ENCODE peak calls at places on chromosomes 16 and 17, in eight cellular contexts. V is fibroblast of lung, A is mammary epithelial cell, K is K562, S is PC-9, G is GM23338, L is H9, U is neural progenitor cell. P is an unnamed sample.

GRCh38 chr16:20897253-20897896 is 2.8 kb downstream of the DCUN1D3 start:
- DNase-seq in V (peak; percentile 63), A (peak; percentile 78), K (no peak), S (no peak), G (no peak), L (no peak), U (no peak), P (no peak)

GRCh38 chr16:2159052-2159838 is 3.7 kb downstream of the TRAF7 start:
- DNase-seq in V (peak; percentile 85), A (no peak), K (no peak), S (peak; percentile 72), G (no peak), L (no peak), U (peak; percentile 29), P (no peak)

GRCh38 chr16:49890876-49891275 is 35.0 kb upstream of the ZNF423 start:
- DNase-seq in V (no peak), A (no peak), K (peak; percentile 14), S (no peak), G (peak; percentile 86), L (peak; percentile 85), U (peak; percentile 73), P (no peak)

GRCh38 chr17:27368971-27369370 is 75.1 kb downstream of the WSB1 start:
- DNase-seq in V (no peak), A (no peak), K (peak; percentile 61), S (no peak), G (no peak), L (no peak), U (no peak), P (no peak)

GRCh38 chr17:2853111-2853721 is 57.0 kb downstream of the RAP1GAP2 start:
- DNase-seq in V (peak; percentile 40), A (peak; percentile 60), K (no peak), S (peak; percentile 67), G (peak; percentile 74), L (peak; percentile 60), U (peak; percentile 72), P (no peak)

GRCh38 chr16:19446300-19446846 is 28.7 kb downstream of the TMC5 start:
- DNase-seq in V (no peak), A (no peak), K (no peak), S (no peak), G (no peak), L (no peak), U (no peak), P (no peak)

GRCh38 chr16:54444851-54445523 is 158.4 kb upstream of the IRX3 start:
- DNase-seq in V (no peak), A (no peak), K (no peak), S (no peak), G (no peak), L (no peak), U (no peak), P (no peak)

GRCh38 chr17:1223662-1224061 is 43.9 kb upstream of the ABR start:
- DNase-seq in V (no peak), A (no peak), K (no peak), S (no peak), G (no peak), L (no peak), U (no peak), P (no peak)

GRCh38 chr16:30698139-30698815 is 694 bp upstream of the SRCAP start:
- DNase-seq in V (peak; percentile 97), A (peak; percentile 96), K (peak; percentile 99), S (peak; percentile 99), G (peak; percentile 92), L (peak; percentile 99), U (peak; percentile 99), P (peak; percentile 71)

GRCh38 chr16:28884045-28884444 is 5.8 kb downstream of the ATP2A1 start:
- DNase-seq in V (no peak), A (no peak), K (no peak), S (no peak), G (no peak), L (no peak), U (no peak), P (no peak)

GRCh38 chr17:9009096-9009495 is 12.2 kb upstream of the NTN1 start:
- DNase-seq in V (no peak), A (no peak), K (no peak), S (no peak), G (no peak), L (no peak), U (no peak), P (no peak)

GRCh38 chr16:68353366-68353765 is 42.5 kb downstream of the PRMT7 start:
- DNase-seq in V (no peak), A (no peak), K (no peak), S (no peak), G (no peak), L (no peak), U (no peak), P (no peak)

GRCh38 chr16:68351991-68352431 is 41.2 kb downstream of the PRMT7 start:
- DNase-seq in V (no peak), A (no peak), K (no peak), S (no peak), G (no peak), L (no peak), U (no peak), P (no peak)

GRCh38 chr16:68349838-68350410 is 39.1 kb downstream of the PRMT7 start:
- DNase-seq in V (no peak), A (no peak), K (no peak), S (no peak), G (no peak), L (no peak), U (no peak), P (no peak)

GRCh38 chr16:68350951-68351350 is 40.1 kb downstream of the PRMT7 start:
- DNase-seq in V (no peak), A (no peak), K (no peak), S (no peak), G (no peak), L (no peak), U (no peak), P (no peak)

GRCh38 chr16:68351463-68351862 is 40.6 kb downstream of the PRMT7 start:
- DNase-seq in V (no peak), A (no peak), K (no peak), S (no peak), G (no peak), L (no peak), U (no peak), P (no peak)
- H3K27ac ChIP-seq in V (no peak overlapping the region), A (no peak overlapping the region), K (no peak overlapping the region), S (no peak overlapping the region), G (no peak overlapping the region), L (no peak overlapping the region), U (no peak overlapping the region), P (no peak overlapping the region)

GRCh38 chr17:58097384-58098088 is 14.3 kb downstream of the DYNLL2 start:
- DNase-seq in V (no peak), A (no peak), K (no peak), S (no peak), G (no peak), L (no peak), U (no peak), P (no peak)
- H2AFZ ChIP-seq in V (no peak overlapping the region), A (no peak overlapping the region), K (no peak overlapping the region), S (no peak overlapping the region), G (no peak overlapping the region), L (no peak overlapping the region), U (no peak overlapping the region), P (no peak overlapping the region)

GRCh38 chr17:43349142-43349541 is 49.7 kb upstream of the ARL4D start:
- DNase-seq in V (no peak), A (no peak), K (peak; percentile 6), S (no peak), G (no peak), L (no peak), U (no peak), P (no peak)
- H3K27ac ChIP-seq in V (no peak overlapping the region), A (no peak overlapping the region), K (no peak overlapping the region), S (no peak overlapping the region), G (no peak overlapping the region), L (no peak overlapping the region), U (no peak overlapping the region), P (no peak overlapping the region)

GRCh38 chr17:66930933-66931332 is 33.6 kb upstream of the CACNG4 start:
- DNase-seq in V (no peak), A (no peak), K (peak; percentile 14), S (peak; percentile 41), G (no peak), L (peak; percentile 63), U (no peak), P (no peak)
- H2AFZ ChIP-seq in V (no peak overlapping the region), A (no peak overlapping the region), K (no peak overlapping the region), S (no peak overlapping the region), G (peak overlapping the region; percentile 73), L (no peak overlapping the region), U (no peak overlapping the region), P (no peak overlapping the region)

GRCh38 chr16:81518439-81518757 is 73.8 kb downstream of the CMIP start:
- DNase-seq in V (no peak), A (no peak), K (no peak), S (no peak), G (no peak), L (no peak), U (no peak), P (no peak)
- H3K27ac ChIP-seq in V (peak overlapping the region; percentile 54), A (no peak overlapping the region), K (no peak overlapping the region), S (no peak overlapping the region), G (no peak overlapping the region), L (no peak overlapping the region), U (no peak overlapping the region), P (no peak overlapping the region)